ENCODE peak calls at places on chromosomes 5 and 9, in nine cellular contexts. One of them, this sample, is unnamed.
A peak's percentile ranks its signal among the peaks of the same experiment; 100 is the strongest.

GRCh38 chr9:110650991-110651411 is 17.6 kb upstream of the MUSK start:
- DNase-seq in effector CD4-positive, alpha-beta T cell: no peak
- DNase-seq in KG1: no peak
- DNase-seq in M059J: peak; percentile 95
- DNase-seq in T-helper 1 cell: no peak
- DNase-seq in foreskin keratinocyte: no peak
- DNase-seq in T-helper 2 cell: no peak
- DNase-seq in amygdala: no peak
- DNase-seq in activated T-helper 9 cell treated with anti-CD3 and anti-CD28 coated beads, Interleukin-2, amount 50 U/mL, for 16 hours: no peak
- DNase-seq in this sample: no peak

GRCh38 chr5:34899066-34899465 is 16.2 kb downstream of the RAD1 start:
- DNase-seq in T-helper 1 cell: no peak
- DNase-seq in KG1: no peak
- DNase-seq in M059J: peak; percentile 44
- DNase-seq in T-helper 2 cell: no peak
- DNase-seq in activated T-helper 9 cell treated with anti-CD3 and anti-CD28 coated beads, Interleukin-2, amount 50 U/mL, for 16 hours: no peak
- DNase-seq in effector CD4-positive, alpha-beta T cell: no peak
- DNase-seq in foreskin keratinocyte: peak; percentile 11
- DNase-seq in amygdala: no peak
- DNase-seq in this sample: no peak

GRCh38 chr5:125863579-125863978 is 559.6 kb upstream of the GRAMD2B start:
- DNase-seq in effector CD4-positive, alpha-beta T cell: no peak
- DNase-seq in KG1: no peak
- DNase-seq in T-helper 1 cell: no peak
- DNase-seq in T-helper 2 cell: no peak
- DNase-seq in amygdala: no peak
- DNase-seq in M059J: no peak
- DNase-seq in activated T-helper 9 cell treated with anti-CD3 and anti-CD28 coated beads, Interleukin-2, amount 50 U/mL, for 16 hours: no peak
- DNase-seq in foreskin keratinocyte: no peak
- DNase-seq in this sample: no peak

GRCh38 chr5:75192804-75193203 is 43.9 kb downstream of the ANKRD31 start:
- DNase-seq in effector CD4-positive, alpha-beta T cell: no peak
- DNase-seq in foreskin keratinocyte: no peak
- DNase-seq in M059J: peak; percentile 1
- DNase-seq in activated T-helper 9 cell treated with anti-CD3 and anti-CD28 coated beads, Interleukin-2, amount 50 U/mL, for 16 hours: no peak
- DNase-seq in T-helper 2 cell: no peak
- DNase-seq in KG1: no peak
- DNase-seq in T-helper 1 cell: no peak
- DNase-seq in amygdala: no peak
- DNase-seq in this sample: no peak

GRCh38 chr5:53782620-53783019 is 222.2 kb downstream of the NDUFS4 start:
- DNase-seq in foreskin keratinocyte: peak; percentile 42
- DNase-seq in amygdala: no peak
- DNase-seq in T-helper 1 cell: no peak
- DNase-seq in activated T-helper 9 cell treated with anti-CD3 and anti-CD28 coated beads, Interleukin-2, amount 50 U/mL, for 16 hours: no peak
- DNase-seq in effector CD4-positive, alpha-beta T cell: no peak
- DNase-seq in M059J: no peak
- DNase-seq in KG1: no peak
- DNase-seq in T-helper 2 cell: no peak
- DNase-seq in this sample: no peak

GRCh38 chr9:112049834-112050516 is 125.1 kb downstream of the SUSD1 start:
- DNase-seq in M059J: peak; percentile 52
- DNase-seq in effector CD4-positive, alpha-beta T cell: no peak
- DNase-seq in foreskin keratinocyte: no peak
- DNase-seq in activated T-helper 9 cell treated with anti-CD3 and anti-CD28 coated beads, Interleukin-2, amount 50 U/mL, for 16 hours: no peak
- DNase-seq in amygdala: no peak
- DNase-seq in T-helper 1 cell: no peak
- DNase-seq in KG1: no peak
- DNase-seq in T-helper 2 cell: no peak
- DNase-seq in this sample: no peak

GRCh38 chr9:98778711-98779530 is 17.4 kb downstream of the ANKS6 start:
- DNase-seq in foreskin keratinocyte: no peak
- DNase-seq in effector CD4-positive, alpha-beta T cell: no peak
- DNase-seq in M059J: no peak
- DNase-seq in T-helper 1 cell: no peak
- DNase-seq in T-helper 2 cell: no peak
- DNase-seq in amygdala: no peak
- DNase-seq in activated T-helper 9 cell treated with anti-CD3 and anti-CD28 coated beads, Interleukin-2, amount 50 U/mL, for 16 hours: no peak
- DNase-seq in KG1: no peak
- DNase-seq in this sample: no peak

GRCh38 chr5:165996484-165996883 is 2295.0 kb upstream of the WWC1 start:
- DNase-seq in activated T-helper 9 cell treated with anti-CD3 and anti-CD28 coated beads, Interleukin-2, amount 50 U/mL, for 16 hours: no peak
- DNase-seq in M059J: no peak
- DNase-seq in T-helper 2 cell: no peak
- DNase-seq in KG1: no peak
- DNase-seq in T-helper 1 cell: no peak
- DNase-seq in amygdala: no peak
- DNase-seq in effector CD4-positive, alpha-beta T cell: no peak
- DNase-seq in foreskin keratinocyte: no peak
- DNase-seq in this sample: no peak

GRCh38 chr5:122263352-122264030 is 48.5 kb upstream of the SNCAIP start:
- DNase-seq in amygdala: no peak
- DNase-seq in effector CD4-positive, alpha-beta T cell: no peak
- DNase-seq in activated T-helper 9 cell treated with anti-CD3 and anti-CD28 coated beads, Interleukin-2, amount 50 U/mL, for 16 hours: no peak
- DNase-seq in M059J: peak; percentile 42
- DNase-seq in T-helper 2 cell: no peak
- DNase-seq in KG1: no peak
- DNase-seq in T-helper 1 cell: no peak
- DNase-seq in foreskin keratinocyte: no peak
- DNase-seq in this sample: no peak

GRCh38 chr9:96418074-96418919 is at the start of gene ZNF367:
- DNase-seq in T-helper 2 cell: peak; percentile 87
- DNase-seq in effector CD4-positive, alpha-beta T cell: peak; percentile 84
- DNase-seq in KG1: peak; percentile 93
- DNase-seq in T-helper 1 cell: peak; percentile 90
- DNase-seq in M059J: peak; percentile 98
- DNase-seq in amygdala: peak; percentile 92
- DNase-seq in activated T-helper 9 cell treated with anti-CD3 and anti-CD28 coated beads, Interleukin-2, amount 50 U/mL, for 16 hours: peak; percentile 89
- DNase-seq in foreskin keratinocyte: peak; percentile 93
- DNase-seq in this sample: peak; percentile 86

GRCh38 chr9:134891016-134891589 is 10.5 kb downstream of the FCN2 start:
- DNase-seq in foreskin keratinocyte: no peak
- DNase-seq in M059J: peak; percentile 5
- DNase-seq in amygdala: no peak
- DNase-seq in activated T-helper 9 cell treated with anti-CD3 and anti-CD28 coated beads, Interleukin-2, amount 50 U/mL, for 16 hours: no peak
- DNase-seq in T-helper 1 cell: no peak
- DNase-seq in effector CD4-positive, alpha-beta T cell: no peak
- DNase-seq in KG1: no peak
- DNase-seq in T-helper 2 cell: no peak
- DNase-seq in this sample: no peak

GRCh38 chr5:93274291-93274690 is 306.7 kb downstream of the NR2F1-AS1 start:
- DNase-seq in T-helper 2 cell: no peak
- DNase-seq in effector CD4-positive, alpha-beta T cell: no peak
- DNase-seq in foreskin keratinocyte: peak; percentile 40
- DNase-seq in activated T-helper 9 cell treated with anti-CD3 and anti-CD28 coated beads, Interleukin-2, amount 50 U/mL, for 16 hours: no peak
- DNase-seq in amygdala: no peak
- DNase-seq in M059J: peak; percentile 75
- DNase-seq in KG1: no peak
- DNase-seq in T-helper 1 cell: no peak
- DNase-seq in this sample: no peak

GRCh38 chr9:38421498-38422211 is 2.6 kb downstream of the IGFBPL1 start:
- DNase-seq in M059J: peak; percentile 56
- DNase-seq in foreskin keratinocyte: no peak
- DNase-seq in KG1: no peak
- DNase-seq in activated T-helper 9 cell treated with anti-CD3 and anti-CD28 coated beads, Interleukin-2, amount 50 U/mL, for 16 hours: no peak
- DNase-seq in T-helper 1 cell: no peak
- DNase-seq in amygdala: no peak
- DNase-seq in effector CD4-positive, alpha-beta T cell: no peak
- DNase-seq in T-helper 2 cell: no peak
- DNase-seq in this sample: no peak

GRCh38 chr9:121286688-121286972 is 18.7 kb downstream of the GSN start:
- DNase-seq in T-helper 1 cell: no peak
- DNase-seq in T-helper 2 cell: no peak
- DNase-seq in activated T-helper 9 cell treated with anti-CD3 and anti-CD28 coated beads, Interleukin-2, amount 50 U/mL, for 16 hours: no peak
- DNase-seq in KG1: no peak
- DNase-seq in foreskin keratinocyte: no peak
- DNase-seq in effector CD4-positive, alpha-beta T cell: no peak
- DNase-seq in amygdala: no peak
- DNase-seq in M059J: no peak
- DNase-seq in this sample: no peak

GRCh38 chr9:92289708-92290390 is 3.6 kb downstream of the IARS1 start:
- DNase-seq in foreskin keratinocyte: no peak
- DNase-seq in KG1: no peak
- DNase-seq in T-helper 1 cell: no peak
- DNase-seq in effector CD4-positive, alpha-beta T cell: no peak
- DNase-seq in activated T-helper 9 cell treated with anti-CD3 and anti-CD28 coated beads, Interleukin-2, amount 50 U/mL, for 16 hours: no peak
- DNase-seq in T-helper 2 cell: no peak
- DNase-seq in M059J: peak; percentile 32
- DNase-seq in amygdala: no peak
- DNase-seq in this sample: no peak

GRCh38 chr5:66344544-66344943 is 200.4 kb downstream of the SREK1 start:
- DNase-seq in KG1: no peak
- DNase-seq in M059J: no peak
- DNase-seq in T-helper 1 cell: no peak
- DNase-seq in effector CD4-positive, alpha-beta T cell: no peak
- DNase-seq in activated T-helper 9 cell treated with anti-CD3 and anti-CD28 coated beads, Interleukin-2, amount 50 U/mL, for 16 hours: no peak
- DNase-seq in amygdala: no peak
- DNase-seq in foreskin keratinocyte: no peak
- DNase-seq in T-helper 2 cell: no peak
- DNase-seq in this sample: no peak

GRCh38 chr9:92790542-92791527 is 26.2 kb upstream of the BICD2 start:
- DNase-seq in M059J: peak; percentile 74
- DNase-seq in effector CD4-positive, alpha-beta T cell: peak; percentile 66
- DNase-seq in activated T-helper 9 cell treated with anti-CD3 and anti-CD28 coated beads, Interleukin-2, amount 50 U/mL, for 16 hours: peak; percentile 49
- DNase-seq in T-helper 1 cell: peak; percentile 63
- DNase-seq in foreskin keratinocyte: peak; percentile 37
- DNase-seq in T-helper 2 cell: peak; percentile 57
- DNase-seq in KG1: peak; percentile 54
- DNase-seq in amygdala: peak; percentile 59
- DNase-seq in this sample: peak; percentile 83

GRCh38 chr9:127905788-127906191 is 6.4 kb upstream of the ST6GALNAC6 start:
- DNase-seq in amygdala: peak; percentile 25
- DNase-seq in T-helper 2 cell: peak; percentile 45
- DNase-seq in activated T-helper 9 cell treated with anti-CD3 and anti-CD28 coated beads, Interleukin-2, amount 50 U/mL, for 16 hours: peak; percentile 57
- DNase-seq in T-helper 1 cell: peak; percentile 67
- DNase-seq in foreskin keratinocyte: no peak
- DNase-seq in M059J: no peak
- DNase-seq in effector CD4-positive, alpha-beta T cell: peak; percentile 80
- DNase-seq in KG1: no peak
- DNase-seq in this sample: peak; percentile 68

GRCh38 chr5:78235289-78235688 is 59.2 kb downstream of the AP3B1 start:
- DNase-seq in effector CD4-positive, alpha-beta T cell: no peak
- DNase-seq in T-helper 2 cell: no peak
- DNase-seq in amygdala: no peak
- DNase-seq in activated T-helper 9 cell treated with anti-CD3 and anti-CD28 coated beads, Interleukin-2, amount 50 U/mL, for 16 hours: no peak
- DNase-seq in M059J: no peak
- DNase-seq in T-helper 1 cell: no peak
- DNase-seq in KG1: no peak
- DNase-seq in foreskin keratinocyte: no peak
- DNase-seq in this sample: no peak

GRCh38 chr9:122028089-122028488 is 65.0 kb downstream of the TTLL11 start:
- DNase-seq in foreskin keratinocyte: no peak
- DNase-seq in KG1: no peak
- DNase-seq in T-helper 1 cell: no peak
- DNase-seq in effector CD4-positive, alpha-beta T cell: no peak
- DNase-seq in T-helper 2 cell: no peak
- DNase-seq in activated T-helper 9 cell treated with anti-CD3 and anti-CD28 coated beads, Interleukin-2, amount 50 U/mL, for 16 hours: no peak
- DNase-seq in M059J: no peak
- DNase-seq in amygdala: no peak
- DNase-seq in this sample: no peak

GRCh38 chr9:19127881-19128719 is 808 bp upstream of the PLIN2 start:
- DNase-seq in KG1: no peak
- DNase-seq in amygdala: no peak
- DNase-seq in foreskin keratinocyte: no peak
- DNase-seq in T-helper 2 cell: peak; percentile 15
- DNase-seq in activated T-helper 9 cell treated with anti-CD3 and anti-CD28 coated beads, Interleukin-2, amount 50 U/mL, for 16 hours: peak; percentile 14
- DNase-seq in T-helper 1 cell: peak; percentile 16
- DNase-seq in effector CD4-positive, alpha-beta T cell: peak; percentile 5
- DNase-seq in M059J: peak; percentile 55
- DNase-seq in this sample: peak; percentile 3

GRCh38 chr9:23768861-23769260 is 57.2 kb downstream of the ELAVL2 start:
- DNase-seq in T-helper 1 cell: no peak
- DNase-seq in KG1: no peak
- DNase-seq in effector CD4-positive, alpha-beta T cell: no peak
- DNase-seq in M059J: peak; percentile 61
- DNase-seq in activated T-helper 9 cell treated with anti-CD3 and anti-CD28 coated beads, Interleukin-2, amount 50 U/mL, for 16 hours: no peak
- DNase-seq in foreskin keratinocyte: no peak
- DNase-seq in amygdala: no peak
- DNase-seq in T-helper 2 cell: no peak
- DNase-seq in this sample: no peak

GRCh38 chr9:2583308-2584013 is 38.1 kb upstream of the VLDLR start:
- DNase-seq in T-helper 1 cell: no peak
- DNase-seq in amygdala: no peak
- DNase-seq in T-helper 2 cell: no peak
- DNase-seq in KG1: no peak
- DNase-seq in M059J: peak; percentile 34
- DNase-seq in effector CD4-positive, alpha-beta T cell: no peak
- DNase-seq in foreskin keratinocyte: no peak
- DNase-seq in activated T-helper 9 cell treated with anti-CD3 and anti-CD28 coated beads, Interleukin-2, amount 50 U/mL, for 16 hours: no peak
- DNase-seq in this sample: no peak

GRCh38 chr5:19886123-19886921 is 101.7 kb downstream of the CDH18 start:
- DNase-seq in amygdala: no peak
- DNase-seq in M059J: peak; percentile 76
- DNase-seq in T-helper 2 cell: no peak
- DNase-seq in effector CD4-positive, alpha-beta T cell: no peak
- DNase-seq in activated T-helper 9 cell treated with anti-CD3 and anti-CD28 coated beads, Interleukin-2, amount 50 U/mL, for 16 hours: no peak
- DNase-seq in KG1: no peak
- DNase-seq in foreskin keratinocyte: peak; percentile 42
- DNase-seq in T-helper 1 cell: no peak
- DNase-seq in this sample: no peak

GRCh38 chr9:123996731-123997421 is 14.7 kb upstream of the LHX2 start:
- DNase-seq in M059J: peak; percentile 58
- DNase-seq in T-helper 1 cell: no peak
- DNase-seq in effector CD4-positive, alpha-beta T cell: no peak
- DNase-seq in T-helper 2 cell: no peak
- DNase-seq in foreskin keratinocyte: no peak
- DNase-seq in activated T-helper 9 cell treated with anti-CD3 and anti-CD28 coated beads, Interleukin-2, amount 50 U/mL, for 16 hours: no peak
- DNase-seq in KG1: no peak
- DNase-seq in amygdala: no peak
- DNase-seq in this sample: no peak

GRCh38 chr9:69090943-69091342 is 55.4 kb downstream of the FXN start:
- DNase-seq in effector CD4-positive, alpha-beta T cell: no peak
- DNase-seq in amygdala: no peak
- DNase-seq in foreskin keratinocyte: no peak
- DNase-seq in activated T-helper 9 cell treated with anti-CD3 and anti-CD28 coated beads, Interleukin-2, amount 50 U/mL, for 16 hours: no peak
- DNase-seq in T-helper 2 cell: no peak
- DNase-seq in T-helper 1 cell: no peak
- DNase-seq in M059J: peak; percentile 6
- DNase-seq in KG1: no peak
- DNase-seq in this sample: no peak

GRCh38 chr5:150126921-150127265 is 28.8 kb downstream of the PDGFRB start:
- DNase-seq in effector CD4-positive, alpha-beta T cell: no peak
- DNase-seq in M059J: no peak
- DNase-seq in amygdala: no peak
- DNase-seq in activated T-helper 9 cell treated with anti-CD3 and anti-CD28 coated beads, Interleukin-2, amount 50 U/mL, for 16 hours: no peak
- DNase-seq in T-helper 1 cell: no peak
- DNase-seq in T-helper 2 cell: no peak
- DNase-seq in KG1: no peak
- DNase-seq in foreskin keratinocyte: no peak
- DNase-seq in this sample: no peak

GRCh38 chr5:3376611-3377010 is 219.0 kb upstream of the IRX1 start:
- DNase-seq in foreskin keratinocyte: no peak
- DNase-seq in effector CD4-positive, alpha-beta T cell: no peak
- DNase-seq in activated T-helper 9 cell treated with anti-CD3 and anti-CD28 coated beads, Interleukin-2, amount 50 U/mL, for 16 hours: no peak
- DNase-seq in T-helper 2 cell: no peak
- DNase-seq in T-helper 1 cell: no peak
- DNase-seq in KG1: no peak
- DNase-seq in amygdala: no peak
- DNase-seq in M059J: no peak
- DNase-seq in this sample: no peak

GRCh38 chr5:145473032-145473642 is 362.0 kb downstream of the PRELID2 start:
- DNase-seq in foreskin keratinocyte: no peak
- DNase-seq in amygdala: no peak
- DNase-seq in M059J: no peak
- DNase-seq in T-helper 1 cell: no peak
- DNase-seq in effector CD4-positive, alpha-beta T cell: no peak
- DNase-seq in T-helper 2 cell: no peak
- DNase-seq in KG1: no peak
- DNase-seq in activated T-helper 9 cell treated with anti-CD3 and anti-CD28 coated beads, Interleukin-2, amount 50 U/mL, for 16 hours: no peak
- DNase-seq in this sample: no peak

GRCh38 chr5:164332349-164333196 is 827.2 kb downstream of the MAT2B start:
- DNase-seq in KG1: no peak
- DNase-seq in T-helper 2 cell: no peak
- DNase-seq in T-helper 1 cell: no peak
- DNase-seq in M059J: no peak
- DNase-seq in foreskin keratinocyte: no peak
- DNase-seq in effector CD4-positive, alpha-beta T cell: no peak
- DNase-seq in amygdala: no peak
- DNase-seq in activated T-helper 9 cell treated with anti-CD3 and anti-CD28 coated beads, Interleukin-2, amount 50 U/mL, for 16 hours: no peak
- DNase-seq in this sample: no peak

GRCh38 chr5:56440871-56441740 is 208.0 kb upstream of the ANKRD55 start:
- DNase-seq in T-helper 2 cell: no peak
- DNase-seq in foreskin keratinocyte: peak; percentile 77
- DNase-seq in KG1: no peak
- DNase-seq in T-helper 1 cell: no peak
- DNase-seq in M059J: peak; percentile 80
- DNase-seq in activated T-helper 9 cell treated with anti-CD3 and anti-CD28 coated beads, Interleukin-2, amount 50 U/mL, for 16 hours: no peak
- DNase-seq in effector CD4-positive, alpha-beta T cell: no peak
- DNase-seq in amygdala: no peak
- DNase-seq in this sample: no peak